ENCODE peak calls at places on chromosomes 3 and 15, in six cellular contexts. One of them, this sample, is unnamed.

GRCh38 chr15:41967506-41968206 is 4.7 kb downstream of the EHD4 start:
- DNase-seq in neural crest cell: no peak
- DNase-seq in NCI-H1417: no peak
- DNase-seq in substantia nigra: peak
- DNase-seq in activated naive CD4-positive, alpha-beta T cell: no peak
- DNase-seq in fibroblast of villous mesenchyme: peak
- DNase-seq in this sample: no peak

GRCh38 chr15:98673133-98673532 is 24.8 kb downstream of the IGF1R start:
- DNase-seq in neural crest cell: no peak
- DNase-seq in NCI-H1417: no peak
- DNase-seq in substantia nigra: no peak
- DNase-seq in activated naive CD4-positive, alpha-beta T cell: no peak
- DNase-seq in fibroblast of villous mesenchyme: no peak
- DNase-seq in this sample: no peak

GRCh38 chr15:52233405-52233804 is 42.2 kb upstream of the GNB5 start:
- DNase-seq in neural crest cell: no peak
- DNase-seq in NCI-H1417: no peak
- DNase-seq in substantia nigra: no peak
- DNase-seq in activated naive CD4-positive, alpha-beta T cell: no peak
- DNase-seq in fibroblast of villous mesenchyme: no peak
- DNase-seq in this sample: no peak

GRCh38 chr3:8733332-8734094 is at the start of gene CAV3:
- DNase-seq in neural crest cell: no peak
- DNase-seq in NCI-H1417: no peak
- DNase-seq in substantia nigra: no peak
- DNase-seq in activated naive CD4-positive, alpha-beta T cell: no peak
- DNase-seq in fibroblast of villous mesenchyme: no peak
- DNase-seq in this sample: no peak

GRCh38 chr3:189563841-189564563 is 67.2 kb upstream of the TP63 start:
- DNase-seq in neural crest cell: no peak
- DNase-seq in NCI-H1417: no peak
- DNase-seq in substantia nigra: no peak
- DNase-seq in activated naive CD4-positive, alpha-beta T cell: no peak
- DNase-seq in fibroblast of villous mesenchyme: peak
- DNase-seq in this sample: no peak

GRCh38 chr3:138941259-138941885 is 5.6 kb downstream of the FOXL2 start:
- DNase-seq in neural crest cell: peak
- DNase-seq in NCI-H1417: no peak
- DNase-seq in substantia nigra: no peak
- DNase-seq in activated naive CD4-positive, alpha-beta T cell: no peak
- DNase-seq in fibroblast of villous mesenchyme: peak
- DNase-seq in this sample: no peak

GRCh38 chr15:78024141-78024567 is 53.4 kb downstream of the TBC1D2B start:
- DNase-seq in neural crest cell: no peak
- DNase-seq in NCI-H1417: no peak
- DNase-seq in substantia nigra: no peak
- DNase-seq in activated naive CD4-positive, alpha-beta T cell: no peak
- DNase-seq in fibroblast of villous mesenchyme: peak
- DNase-seq in this sample: no peak

GRCh38 chr15:31362121-31362520 is 35.5 kb downstream of the KLF13 start:
- DNase-seq in neural crest cell: no peak
- DNase-seq in NCI-H1417: no peak
- DNase-seq in substantia nigra: no peak
- DNase-seq in activated naive CD4-positive, alpha-beta T cell: no peak
- DNase-seq in fibroblast of villous mesenchyme: no peak
- DNase-seq in this sample: no peak

GRCh38 chr3:123488641-123489347 is 39.9 kb upstream of the ADCY5 start:
- DNase-seq in neural crest cell: no peak
- DNase-seq in NCI-H1417: no peak
- DNase-seq in substantia nigra: no peak
- DNase-seq in activated naive CD4-positive, alpha-beta T cell: no peak
- DNase-seq in fibroblast of villous mesenchyme: no peak
- DNase-seq in this sample: peak

GRCh38 chr3:153400641-153401040 is 238.6 kb downstream of the RAP2B start:
- DNase-seq in neural crest cell: no peak
- DNase-seq in NCI-H1417: no peak
- DNase-seq in substantia nigra: no peak
- DNase-seq in activated naive CD4-positive, alpha-beta T cell: no peak
- DNase-seq in fibroblast of villous mesenchyme: no peak
- DNase-seq in this sample: no peak

GRCh38 chr3:37974928-37975223 is 15.7 kb upstream of the VILL start:
- DNase-seq in neural crest cell: no peak
- DNase-seq in NCI-H1417: no peak
- DNase-seq in substantia nigra: no peak
- DNase-seq in activated naive CD4-positive, alpha-beta T cell: no peak
- DNase-seq in fibroblast of villous mesenchyme: no peak
- DNase-seq in this sample: no peak

GRCh38 chr15:52238149-52238548 is 47.0 kb upstream of the GNB5 start:
- DNase-seq in neural crest cell: no peak
- DNase-seq in NCI-H1417: no peak
- DNase-seq in substantia nigra: no peak
- DNase-seq in activated naive CD4-positive, alpha-beta T cell: no peak
- DNase-seq in fibroblast of villous mesenchyme: no peak
- DNase-seq in this sample: no peak

GRCh38 chr15:67101981-67102929 is 36.9 kb downstream of the SMAD3 start:
- DNase-seq in neural crest cell: no peak
- DNase-seq in NCI-H1417: no peak
- DNase-seq in substantia nigra: no peak
- DNase-seq in activated naive CD4-positive, alpha-beta T cell: no peak
- DNase-seq in fibroblast of villous mesenchyme: no peak
- DNase-seq in this sample: no peak

GRCh38 chr15:67948215-67948614 is 105.9 kb upstream of the PIAS1 start:
- DNase-seq in neural crest cell: no peak
- DNase-seq in NCI-H1417: no peak
- DNase-seq in substantia nigra: no peak
- DNase-seq in activated naive CD4-positive, alpha-beta T cell: no peak
- DNase-seq in fibroblast of villous mesenchyme: no peak
- DNase-seq in this sample: no peak

GRCh38 chr3:76063019-76063418 is 277.7 kb upstream of the ZNF717 start:
- DNase-seq in neural crest cell: no peak
- DNase-seq in NCI-H1417: no peak
- DNase-seq in substantia nigra: no peak
- DNase-seq in activated naive CD4-positive, alpha-beta T cell: no peak
- DNase-seq in fibroblast of villous mesenchyme: peak
- DNase-seq in this sample: no peak

GRCh38 chr3:100245146-100245545 is 15.6 kb upstream of the TBC1D23 start:
- DNase-seq in neural crest cell: no peak
- DNase-seq in NCI-H1417: no peak
- DNase-seq in substantia nigra: no peak
- DNase-seq in activated naive CD4-positive, alpha-beta T cell: no peak
- DNase-seq in fibroblast of villous mesenchyme: no peak
- DNase-seq in this sample: no peak

GRCh38 chr3:167109746-167110145 is 270.4 kb downstream of the ZBBX start:
- DNase-seq in neural crest cell: no peak
- DNase-seq in NCI-H1417: no peak
- DNase-seq in substantia nigra: no peak
- DNase-seq in activated naive CD4-positive, alpha-beta T cell: no peak
- DNase-seq in fibroblast of villous mesenchyme: no peak
- DNase-seq in this sample: no peak

GRCh38 chr3:126135398-126136076 is 44.8 kb downstream of the ALDH1L1 start:
- DNase-seq in neural crest cell: no peak
- DNase-seq in NCI-H1417: no peak
- DNase-seq in substantia nigra: no peak
- DNase-seq in activated naive CD4-positive, alpha-beta T cell: no peak
- DNase-seq in fibroblast of villous mesenchyme: no peak
- DNase-seq in this sample: peak

GRCh38 chr3:180990494-180990893 is 958 bp upstream of the DNAJC19 start:
- DNase-seq in neural crest cell: no peak
- DNase-seq in NCI-H1417: no peak
- DNase-seq in substantia nigra: no peak
- DNase-seq in activated naive CD4-positive, alpha-beta T cell: no peak
- DNase-seq in fibroblast of villous mesenchyme: no peak
- DNase-seq in this sample: no peak

GRCh38 chr15:85473455-85473854 is 93.1 kb downstream of the AKAP13 start:
- DNase-seq in neural crest cell: no peak
- DNase-seq in NCI-H1417: peak
- DNase-seq in substantia nigra: no peak
- DNase-seq in activated naive CD4-positive, alpha-beta T cell: no peak
- DNase-seq in fibroblast of villous mesenchyme: peak
- DNase-seq in this sample: no peak

GRCh38 chr3:144011251-144011799 is 39.7 kb downstream of the DIPK2A start:
- DNase-seq in neural crest cell: no peak
- DNase-seq in NCI-H1417: no peak
- DNase-seq in substantia nigra: no peak
- DNase-seq in activated naive CD4-positive, alpha-beta T cell: no peak
- DNase-seq in fibroblast of villous mesenchyme: no peak
- DNase-seq in this sample: no peak

GRCh38 chr3:143536817-143537535 is 311.3 kb downstream of the SLC9A9 start:
- DNase-seq in neural crest cell: no peak
- DNase-seq in NCI-H1417: peak
- DNase-seq in substantia nigra: no peak
- DNase-seq in activated naive CD4-positive, alpha-beta T cell: no peak
- DNase-seq in fibroblast of villous mesenchyme: peak
- DNase-seq in this sample: no peak

GRCh38 chr3:46664971-46665762 is 28.3 kb downstream of the ALS2CL start:
- DNase-seq in neural crest cell: no peak
- DNase-seq in NCI-H1417: no peak
- DNase-seq in substantia nigra: no peak
- DNase-seq in activated naive CD4-positive, alpha-beta T cell: no peak
- DNase-seq in fibroblast of villous mesenchyme: no peak
- DNase-seq in this sample: no peak

GRCh38 chr3:114745322-114746240 is 401.5 kb downstream of the ZBTB20 start:
- DNase-seq in neural crest cell: no peak
- DNase-seq in NCI-H1417: no peak
- DNase-seq in substantia nigra: no peak
- DNase-seq in activated naive CD4-positive, alpha-beta T cell: no peak
- DNase-seq in fibroblast of villous mesenchyme: peak
- DNase-seq in this sample: no peak

GRCh38 chr3:103794656-103795055 is 1359.8 kb downstream of the ZPLD1 start:
- DNase-seq in neural crest cell: no peak
- DNase-seq in NCI-H1417: peak
- DNase-seq in substantia nigra: no peak
- DNase-seq in activated naive CD4-positive, alpha-beta T cell: no peak
- DNase-seq in fibroblast of villous mesenchyme: no peak
- DNase-seq in this sample: no peak

GRCh38 chr15:42118650-42119531 is 24.5 kb upstream of the PLA2G4D start:
- DNase-seq in neural crest cell: no peak
- DNase-seq in NCI-H1417: peak
- DNase-seq in substantia nigra: no peak
- DNase-seq in activated naive CD4-positive, alpha-beta T cell: no peak
- DNase-seq in fibroblast of villous mesenchyme: peak
- DNase-seq in this sample: no peak

GRCh38 chr3:130424837-130425236 is 79.4 kb downstream of the COL6A5 start:
- DNase-seq in neural crest cell: no peak
- DNase-seq in NCI-H1417: no peak
- DNase-seq in substantia nigra: no peak
- DNase-seq in activated naive CD4-positive, alpha-beta T cell: no peak
- DNase-seq in fibroblast of villous mesenchyme: no peak
- DNase-seq in this sample: no peak

GRCh38 chr3:3305087-3305486 is 125.6 kb upstream of the CRBN start:
- DNase-seq in neural crest cell: no peak
- DNase-seq in NCI-H1417: no peak
- DNase-seq in substantia nigra: no peak
- DNase-seq in activated naive CD4-positive, alpha-beta T cell: no peak
- DNase-seq in fibroblast of villous mesenchyme: no peak
- DNase-seq in this sample: no peak

GRCh38 chr3:25097023-25097422 is 331.0 kb upstream of the RARB start:
- DNase-seq in neural crest cell: no peak
- DNase-seq in NCI-H1417: no peak
- DNase-seq in substantia nigra: no peak
- DNase-seq in activated naive CD4-positive, alpha-beta T cell: no peak
- DNase-seq in fibroblast of villous mesenchyme: no peak
- DNase-seq in this sample: no peak

GRCh38 chr3:62918131-62918530 is 42.9 kb upstream of the CADPS start:
- DNase-seq in neural crest cell: no peak
- DNase-seq in NCI-H1417: no peak
- DNase-seq in substantia nigra: no peak
- DNase-seq in activated naive CD4-positive, alpha-beta T cell: no peak
- DNase-seq in fibroblast of villous mesenchyme: no peak
- DNase-seq in this sample: no peak

GRCh38 chr3:36373084-36373483 is 7.2 kb upstream of the STAC start:
- DNase-seq in neural crest cell: no peak
- DNase-seq in NCI-H1417: no peak
- DNase-seq in substantia nigra: no peak
- DNase-seq in activated naive CD4-positive, alpha-beta T cell: no peak
- DNase-seq in fibroblast of villous mesenchyme: peak
- DNase-seq in this sample: no peak

GRCh38 chr3:115248274-115248673 is 101.2 kb upstream of the ZBTB20 start:
- DNase-seq in neural crest cell: no peak
- DNase-seq in NCI-H1417: no peak
- DNase-seq in substantia nigra: no peak
- DNase-seq in activated naive CD4-positive, alpha-beta T cell: no peak
- DNase-seq in fibroblast of villous mesenchyme: peak
- DNase-seq in this sample: no peak

GRCh38 chr15:77630064-77630463 is 2.6 kb downstream of the LINGO1 start:
- DNase-seq in neural crest cell: no peak
- DNase-seq in NCI-H1417: no peak
- DNase-seq in substantia nigra: no peak
- DNase-seq in activated naive CD4-positive, alpha-beta T cell: no peak
- DNase-seq in fibroblast of villous mesenchyme: no peak
- DNase-seq in this sample: no peak

GRCh38 chr3:124177070-124177469 is 185.1 kb upstream of the ROPN1 start:
- DNase-seq in neural crest cell: no peak
- DNase-seq in NCI-H1417: no peak
- DNase-seq in substantia nigra: no peak
- DNase-seq in activated naive CD4-positive, alpha-beta T cell: no peak
- DNase-seq in fibroblast of villous mesenchyme: no peak
- DNase-seq in this sample: no peak

GRCh38 chr3:151047636-151048035 is 37.8 kb upstream of the MED12L start:
- DNase-seq in neural crest cell: no peak
- DNase-seq in NCI-H1417: no peak
- DNase-seq in substantia nigra: no peak
- DNase-seq in activated naive CD4-positive, alpha-beta T cell: no peak
- DNase-seq in fibroblast of villous mesenchyme: peak
- DNase-seq in this sample: no peak

GRCh38 chr15:100879461-100880138 is at the start of gene ALDH1A3:
- DNase-seq in neural crest cell: no peak
- DNase-seq in NCI-H1417: peak
- DNase-seq in substantia nigra: no peak
- DNase-seq in activated naive CD4-positive, alpha-beta T cell: no peak
- DNase-seq in fibroblast of villous mesenchyme: peak
- DNase-seq in this sample: no peak

This sample was measured in posterior cingulate gyrus.